ENCODE peak calls at places on chromosomes 7 and 10, in six cellular contexts. E, T, S, D, C and Z are unnamed samples.

GRCh38 chr10:22002531-22003110 is 909 bp downstream of the DNAJC1 start:
- DNase-seq in D (peak; percentile 57), C (no peak), S (peak; percentile 51), T (no peak), E (peak; percentile 77), Z (no peak)

GRCh38 chr7:3068568-3068967 is 24.9 kb upstream of the CARD11 start:
- DNase-seq in T (no peak), E (no peak), D (peak; percentile 27), S (no peak), C (no peak), Z (no peak)

GRCh38 chr10:87752571-87752970 is 65.5 kb downstream of the ATAD1 start:
- DNase-seq in C (no peak), E (peak; percentile 64), T (no peak), S (no peak), D (no peak), Z (no peak)

GRCh38 chr10:31935678-31936077 is 7.0 kb upstream of the ARHGAP12 start:
- DNase-seq in S (peak; percentile 47), E (no peak), D (no peak), T (no peak), C (no peak), Z (no peak)

GRCh38 chr10:14667270-14667669 is 107.4 kb downstream of the FAM107B start:
- DNase-seq in E (no peak), S (no peak), D (no peak), T (no peak), C (no peak), Z (no peak)

GRCh38 chr10:116748041-116748440 is 5.7 kb upstream of the HSPA12A start:
- DNase-seq in D (no peak), E (peak; percentile 75), T (no peak), S (no peak), C (no peak), Z (no peak)

GRCh38 chr7:18535811-18536413 is 40.4 kb downstream of the HDAC9 start:
- DNase-seq in T (no peak), S (no peak), D (no peak), C (no peak), E (no peak), Z (no peak)

GRCh38 chr10:124081547-124082140 is 11.8 kb downstream of the CHST15 start:
- DNase-seq in S (no peak), T (no peak), C (no peak), E (no peak), D (no peak), Z (no peak)

GRCh38 chr7:116843373-116843772 is 19.0 kb upstream of the CAPZA2 start:
- DNase-seq in S (no peak), D (peak; percentile 85), E (no peak), T (no peak), C (no peak), Z (no peak)

GRCh38 chr7:17990761-17991160 is 36.9 kb downstream of the PRPS1L1 start:
- DNase-seq in T (no peak), C (no peak), E (no peak), S (no peak), D (no peak), Z (no peak)

GRCh38 chr10:13945760-13946460 is 359.1 kb downstream of the PRPF18 start:
- DNase-seq in S (peak; percentile 82), C (no peak), T (no peak), E (peak; percentile 30), D (no peak), Z (no peak)

GRCh38 chr7:132367795-132368194 is 208.5 kb downstream of the PLXNA4 start:
- DNase-seq in C (no peak), S (no peak), E (no peak), T (no peak), D (no peak), Z (no peak)

GRCh38 chr10:14834588-14834987 is 3.2 kb downstream of the CDNF start:
- DNase-seq in S (no peak), D (no peak), T (no peak), C (no peak), E (no peak), Z (no peak)

GRCh38 chr10:124717911-124718734 is 26.1 kb downstream of the FAM53B start:
- DNase-seq in E (no peak), S (no peak), T (no peak), D (peak; percentile 87), C (peak; percentile 17), Z (peak; percentile 70)

GRCh38 chr7:109864263-109864662 is 1226.7 kb upstream of the LRRN3 start:
- DNase-seq in E (no peak), S (no peak), C (no peak), T (no peak), D (no peak), Z (no peak)